ENCODE peak calls at places on chromosome 14, in five cellular contexts. One of them, this sample, is unnamed.

GRCh38 chr14:21723431-21724045 is 49.9 kb upstream of the OR4E1 start:
- DNase-seq in T1000: no peak
- DNase-seq in COLO829: no peak
- DNase-seq in CD4-positive, alpha-beta memory T cell: no peak
- DNase-seq in WTC11: peak; percentile 84
- DNase-seq in this sample: peak; percentile 54

GRCh38 chr14:38255673-38256357 is at the start of gene CLEC14A:
- DNase-seq in T1000: no peak
- DNase-seq in COLO829: no peak
- DNase-seq in CD4-positive, alpha-beta memory T cell: no peak
- DNase-seq in WTC11: peak; percentile 50
- DNase-seq in this sample: no peak

GRCh38 chr14:105999361-106000028 is 473.1 kb downstream of the TMEM121 start:
- DNase-seq in T1000: no peak
- DNase-seq in COLO829: no peak
- DNase-seq in CD4-positive, alpha-beta memory T cell: peak; percentile 66
- DNase-seq in WTC11: peak; percentile 16
- DNase-seq in this sample: no peak

GRCh38 chr14:63493246-63493645 is 49.9 kb downstream of the PPP2R5E start:
- DNase-seq in T1000: no peak
- DNase-seq in COLO829: no peak
- DNase-seq in CD4-positive, alpha-beta memory T cell: no peak
- DNase-seq in WTC11: no peak
- DNase-seq in this sample: no peak

GRCh38 chr14:93132472-93133065 is 16.8 kb upstream of the ITPK1 start:
- DNase-seq in T1000: no peak
- DNase-seq in COLO829: peak; percentile 51
- DNase-seq in CD4-positive, alpha-beta memory T cell: no peak
- DNase-seq in WTC11: no peak
- DNase-seq in this sample: peak; percentile 67

GRCh38 chr14:72736791-72737559 is 156.9 kb downstream of the DPF3 start:
- DNase-seq in T1000: no peak
- DNase-seq in COLO829: no peak
- DNase-seq in CD4-positive, alpha-beta memory T cell: no peak
- DNase-seq in WTC11: no peak
- DNase-seq in this sample: no peak

GRCh38 chr14:100836961-100837811 is 11.3 kb downstream of the MEG3 start:
- DNase-seq in T1000: no peak
- DNase-seq in COLO829: no peak
- DNase-seq in CD4-positive, alpha-beta memory T cell: no peak
- DNase-seq in WTC11: no peak
- DNase-seq in this sample: no peak

GRCh38 chr14:32417956-32418552 is 89.0 kb downstream of the AKAP6 start:
- DNase-seq in T1000: no peak
- DNase-seq in COLO829: peak; percentile 63
- DNase-seq in CD4-positive, alpha-beta memory T cell: no peak
- DNase-seq in WTC11: no peak
- DNase-seq in this sample: no peak

GRCh38 chr14:27727371-27727770 is 1039.2 kb upstream of the FOXG1 start:
- DNase-seq in T1000: no peak
- DNase-seq in COLO829: no peak
- DNase-seq in CD4-positive, alpha-beta memory T cell: no peak
- DNase-seq in WTC11: no peak
- DNase-seq in this sample: no peak

GRCh38 chr14:24179961-24180726 is 8.3 kb downstream of the REC8 start:
- DNase-seq in T1000: peak; percentile 31
- DNase-seq in COLO829: no peak
- DNase-seq in CD4-positive, alpha-beta memory T cell: no peak
- DNase-seq in WTC11: no peak
- DNase-seq in this sample: no peak

GRCh38 chr14:32331227-32331597 is 2.1 kb downstream of the AKAP6 start:
- DNase-seq in T1000: no peak
- DNase-seq in COLO829: no peak
- DNase-seq in CD4-positive, alpha-beta memory T cell: no peak
- DNase-seq in WTC11: no peak
- DNase-seq in this sample: no peak

GRCh38 chr14:22456421-22456820 is 132.6 kb downstream of the DAD1 start:
- DNase-seq in T1000: no peak
- DNase-seq in COLO829: no peak
- DNase-seq in CD4-positive, alpha-beta memory T cell: no peak
- DNase-seq in WTC11: no peak
- DNase-seq in this sample: no peak

GRCh38 chr14:24286996-24287395 is 12.6 kb downstream of the DHRS1 start:
- DNase-seq in T1000: no peak
- DNase-seq in COLO829: no peak
- DNase-seq in CD4-positive, alpha-beta memory T cell: no peak
- DNase-seq in WTC11: no peak
- DNase-seq in this sample: no peak

GRCh38 chr14:64983439-64984310 is 3.0 kb upstream of the FNTB start:
- DNase-seq in T1000: no peak
- DNase-seq in COLO829: peak; percentile 65
- DNase-seq in CD4-positive, alpha-beta memory T cell: peak; percentile 64
- DNase-seq in WTC11: no peak
- DNase-seq in this sample: no peak

GRCh38 chr14:70020350-70021170 is 141.3 kb downstream of the SMOC1 start:
- DNase-seq in T1000: no peak
- DNase-seq in COLO829: no peak
- DNase-seq in CD4-positive, alpha-beta memory T cell: no peak
- DNase-seq in WTC11: no peak
- DNase-seq in this sample: no peak

GRCh38 chr14:75069021-75069810 is at the start of gene ZC2HC1C:
- DNase-seq in T1000: peak; percentile 82
- DNase-seq in COLO829: peak; percentile 84
- DNase-seq in CD4-positive, alpha-beta memory T cell: peak; percentile 51
- DNase-seq in WTC11: peak; percentile 97
- DNase-seq in this sample: peak; percentile 89

GRCh38 chr14:84885061-84885460 is 644.9 kb upstream of the FLRT2 start:
- DNase-seq in T1000: no peak
- DNase-seq in COLO829: no peak
- DNase-seq in CD4-positive, alpha-beta memory T cell: no peak
- DNase-seq in WTC11: no peak
- DNase-seq in this sample: no peak

GRCh38 chr14:103084021-103084919 is at the start of gene LBHD2:
- DNase-seq in T1000: no peak
- DNase-seq in COLO829: no peak
- DNase-seq in CD4-positive, alpha-beta memory T cell: no peak
- DNase-seq in WTC11: peak; percentile 32
- DNase-seq in this sample: no peak